ENCODE peak calls at places on chromosomes 2 and 18, in eight cellular contexts. R is endothelial cell, Q is AG04449, I is kidney epithelial cell, Y is osteoblast, F is ovary, B is Panc1, G is chondrocyte. V is an unnamed sample.

GRCh38 chr2:232624554-232624842 is 8.9 kb upstream of the EFHD1 start:
- DNase-seq in G (no peak), F (no peak), I (no peak), Q (no peak), Y (peak), B (no peak), R (no peak), V (no peak)

GRCh38 chr2:210617732-210618330 is 61.4 kb downstream of the CPS1 start:
- DNase-seq in Y (no peak), G (no peak), F (no peak), B (peak), I (peak), R (peak), Q (no peak), V (no peak)

GRCh38 chr2:189662674-189663226 is 1.5 kb downstream of the ASNSD1 start:
- DNase-seq in I (no peak), B (no peak), R (no peak), Q (no peak), F (no peak), Y (no peak), G (no peak), V (no peak)

GRCh38 chr2:67346718-67347407 is 50.3 kb upstream of the ETAA1 start:
- DNase-seq in G (no peak), B (no peak), I (peak), Q (peak), Y (peak), F (no peak), R (no peak), V (no peak)

GRCh38 chr18:11521853-11522252 is 87.5 kb upstream of the SLC35G4 start:
- DNase-seq in G (no peak), R (no peak), Y (no peak), B (no peak), F (no peak), Q (no peak), I (no peak), V (no peak)

GRCh38 chr2:162710282-162710891 is 128.2 kb downstream of the KCNH7 start:
- DNase-seq in I (no peak), Q (no peak), R (no peak), F (no peak), G (no peak), Y (no peak), B (no peak), V (no peak)

GRCh38 chr2:163736433-163737168 is 793 bp upstream of the FIGN start:
- DNase-seq in B (no peak), I (no peak), Q (no peak), G (peak), Y (peak), F (peak), R (peak), V (peak)

GRCh38 chr18:61348230-61348629 is 15.0 kb downstream of the CDH20 start:
- DNase-seq in Y (no peak), R (no peak), B (no peak), Q (no peak), F (no peak), G (no peak), I (no peak), V (no peak)

GRCh38 chr2:40213616-40214015 is 238.3 kb downstream of the SLC8A1 start:
- DNase-seq in F (no peak), R (no peak), G (no peak), Y (no peak), I (no peak), B (no peak), Q (no peak), V (no peak)

GRCh38 chr2:16084274-16084673 is 143.9 kb downstream of the MYCN start:
- DNase-seq in G (no peak), I (no peak), F (no peak), Q (no peak), B (no peak), R (no peak), Y (no peak), V (no peak)
- TF ChIP-seq CTCF in G (no peak), I (no peak), F (no peak), Q (no peak), B (no peak), R (no peak), Y (no peak), V (no peak)

GRCh38 chr2:161008311-161008710 is 151.9 kb upstream of the TANK start:
- DNase-seq in Y (no peak), Q (no peak), I (no peak), F (no peak), R (no peak), B (no peak), G (no peak), V (no peak)

GRCh38 chr2:161005170-161005569 is 155.1 kb upstream of the TANK start:
- DNase-seq in Q (no peak), R (no peak), B (no peak), F (no peak), Y (no peak), G (no peak), I (no peak), V (no peak)

DNA sequence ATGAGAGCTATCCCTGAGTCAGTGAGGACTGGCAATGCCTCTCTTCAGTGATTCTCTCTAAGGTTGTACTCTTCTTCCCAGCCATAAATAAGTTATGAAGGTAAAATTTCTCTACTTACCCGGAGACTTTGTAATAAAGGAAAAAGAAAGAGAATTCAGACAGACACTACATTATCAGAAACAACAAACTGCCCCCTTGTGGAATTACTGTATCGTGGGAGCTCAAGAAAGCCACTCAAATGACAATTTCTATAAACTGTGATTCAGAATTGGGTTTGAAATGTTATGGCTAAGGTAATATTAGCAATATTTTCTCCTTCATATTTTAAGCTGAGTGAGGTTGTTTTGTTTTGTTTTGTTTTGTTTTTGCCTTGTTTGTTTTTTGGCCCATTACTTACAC is 155.8 kb upstream of the TANK start:
- DNase-seq in I (no peak), F (no peak), G (no peak), Q (no peak), B (no peak), Y (no peak), R (no peak), V (no peak)
- TF ChIP-seq CTCF in I (peak), F (no peak), G (peak), Q (peak), B (peak), Y (peak), R (peak), V (no peak)

GRCh38 chr2:196172976-196173375 is 1.6 kb upstream of the STK17B start:
- DNase-seq in Y (no peak), Q (no peak), I (no peak), B (no peak), F (no peak), R (no peak), G (no peak), V (no peak)

GRCh38 chr2:196170681-196171247 is 614 bp downstream of the STK17B start:
- DNase-seq in Y (peak), Q (no peak), B (no peak), G (peak), I (no peak), F (no peak), R (peak), V (no peak)

GRCh38 chr2:196170202-196170680 is 1.1 kb downstream of the STK17B start:
- DNase-seq in Q (no peak), F (no peak), Y (no peak), B (peak), I (no peak), R (no peak), G (no peak), V (no peak)

GRCh38 chr2:196171946-196172345 is 568 bp upstream of the STK17B start:
- DNase-seq in B (no peak), R (no peak), Q (no peak), F (no peak), I (no peak), G (no peak), Y (no peak), V (no peak)

GRCh38 chr2:196171248-196171871 is at the start of gene STK17B:
- DNase-seq in G (peak), Q (peak), F (peak), R (peak), B (peak), Y (peak), I (peak), V (peak)
- TF ChIP-seq CTCF in G (peak), Q (peak), F (no peak), R (no peak), B (peak), Y (no peak), I (peak), V (no peak)

GRCh38 chr18:36899289-36899688 is 70.4 kb downstream of the KIAA1328 start:
- DNase-seq in R (no peak), Q (no peak), G (no peak), Y (peak), F (no peak), B (no peak), I (no peak), V (no peak)
- TF ChIP-seq CTCF in R (peak), Q (no peak), G (peak), Y (peak), F (no peak), B (peak), I (peak), V (no peak)

GRCh38 chr2:121008978-121009377 is 273.3 kb downstream of the GLI2 start:
- DNase-seq in I (no peak), Q (no peak), B (no peak), F (no peak), Y (no peak), R (peak), G (no peak), V (no peak)
- TF ChIP-seq CTCF in I (peak), Q (peak), B (peak), F (no peak), Y (peak), R (peak), G (peak), V (no peak)

GRCh38 chr2:240564571-240565266 is 3.6 kb upstream of the RNPEPL1 start:
- DNase-seq in F (peak), G (peak), I (no peak), R (no peak), Q (no peak), B (no peak), Y (peak), V (peak)
- TF ChIP-seq CTCF in F (no peak), G (peak), I (no peak), R (no peak), Q (no peak), B (peak), Y (peak), V (no peak)

GRCh38 chr2:3628800-3629199 is 29.2 kb upstream of the ALLC start:
- DNase-seq in F (peak), B (no peak), R (peak), Y (peak), Q (no peak), G (peak), I (no peak), V (no peak)
- TF ChIP-seq CTCF in F (no peak), B (no peak), R (no peak), Y (no peak), Q (no peak), G (no peak), I (peak), V (no peak)

V was measured in mesothelial cell of epicardium.